ENCODE peak calls at places on chromosome 12, in five cellular contexts. One of them, this sample, is unnamed.
A peak's percentile ranks its signal among the peaks of the same experiment; 100 is the strongest.

GRCh38 chr12:30847259-30847658 is 79.3 kb upstream of the TSPAN11 start:
- DNase-seq in heart left ventricle: no peak
- DNase-seq in lower lobe of right lung: no peak
- DNase-seq in SJCRH30: peak; percentile 84
- DNase-seq in testis: no peak
- DNase-seq in this sample: no peak

GRCh38 chr12:98954506-98954905 is 309.4 kb downstream of the APAF1 start:
- DNase-seq in SJCRH30: no peak
- DNase-seq in lower lobe of right lung: no peak
- DNase-seq in heart left ventricle: no peak
- DNase-seq in testis: no peak
- DNase-seq in this sample: no peak

GRCh38 chr12:123151679-123152454 is 977 bp upstream of the PITPNM2 start:
- DNase-seq in SJCRH30: no peak
- DNase-seq in heart left ventricle: no peak
- DNase-seq in testis: no peak
- DNase-seq in lower lobe of right lung: no peak
- DNase-seq in this sample: no peak

GRCh38 chr12:104358353-104359003 is 54.9 kb downstream of the EID3 start:
- DNase-seq in testis: peak; percentile 74
- DNase-seq in SJCRH30: peak; percentile 73
- DNase-seq in heart left ventricle: no peak
- DNase-seq in lower lobe of right lung: peak; percentile 73
- DNase-seq in this sample: no peak

GRCh38 chr12:53128780-53129747 is 25.8 kb downstream of the SOAT2 start:
- DNase-seq in lower lobe of right lung: no peak
- DNase-seq in SJCRH30: no peak
- DNase-seq in testis: no peak
- DNase-seq in heart left ventricle: no peak
- DNase-seq in this sample: peak; percentile 5

GRCh38 chr12:75446857-75447256 is 33.7 kb upstream of the GLIPR1 start:
- DNase-seq in lower lobe of right lung: no peak
- DNase-seq in testis: no peak
- DNase-seq in SJCRH30: no peak
- DNase-seq in heart left ventricle: no peak
- DNase-seq in this sample: peak; percentile 21

GRCh38 chr12:105993766-105994165 is 145.0 kb downstream of the NUAK1 start:
- DNase-seq in lower lobe of right lung: no peak
- DNase-seq in SJCRH30: peak; percentile 28
- DNase-seq in testis: no peak
- DNase-seq in heart left ventricle: no peak
- DNase-seq in this sample: no peak

GRCh38 chr12:34347367-34347766 is 325.1 kb downstream of the ALG10 start:
- DNase-seq in heart left ventricle: no peak
- DNase-seq in lower lobe of right lung: no peak
- DNase-seq in testis: no peak
- DNase-seq in SJCRH30: no peak
- DNase-seq in this sample: no peak

GRCh38 chr12:51752490-51752889 is 96.0 kb downstream of the FIGNL2 start:
- DNase-seq in lower lobe of right lung: peak; percentile 45
- DNase-seq in heart left ventricle: peak; percentile 62
- DNase-seq in testis: peak; percentile 88
- DNase-seq in SJCRH30: peak; percentile 29
- DNase-seq in this sample: peak; percentile 93

GRCh38 chr12:20455001-20455706 is 86.8 kb downstream of the PDE3A start:
- DNase-seq in lower lobe of right lung: no peak
- DNase-seq in heart left ventricle: no peak
- DNase-seq in SJCRH30: no peak
- DNase-seq in testis: no peak
- DNase-seq in this sample: no peak

GRCh38 chr12:123104809-123105208 is 46.1 kb downstream of the PITPNM2 start:
- DNase-seq in heart left ventricle: peak; percentile 6
- DNase-seq in lower lobe of right lung: no peak
- DNase-seq in testis: no peak
- DNase-seq in SJCRH30: no peak
- DNase-seq in this sample: no peak

GRCh38 chr12:115840159-115840558 is 437.3 kb downstream of the MED13L start:
- DNase-seq in lower lobe of right lung: no peak
- DNase-seq in testis: no peak
- DNase-seq in SJCRH30: no peak
- DNase-seq in heart left ventricle: no peak
- DNase-seq in this sample: no peak

GRCh38 chr12:56208014-56208413 is 13.7 kb downstream of the RNF41 start:
- DNase-seq in SJCRH30: no peak
- DNase-seq in testis: no peak
- DNase-seq in lower lobe of right lung: no peak
- DNase-seq in heart left ventricle: no peak
- DNase-seq in this sample: no peak

GRCh38 chr12:193282-193681 is 20.7 kb downstream of the SLC6A12 start:
- DNase-seq in testis: no peak
- DNase-seq in lower lobe of right lung: peak; percentile 40
- DNase-seq in SJCRH30: no peak
- DNase-seq in heart left ventricle: peak; percentile 44
- DNase-seq in this sample: no peak

GRCh38 chr12:31874961-31875608 is 84.1 kb upstream of the RESF1 start:
- DNase-seq in SJCRH30: peak; percentile 67
- DNase-seq in lower lobe of right lung: peak; percentile 58
- DNase-seq in testis: no peak
- DNase-seq in heart left ventricle: peak; percentile 82
- DNase-seq in this sample: peak; percentile 71

GRCh38 chr12:10283028-10283427 is 24.6 kb upstream of the KLRD1 start:
- DNase-seq in heart left ventricle: no peak
- DNase-seq in SJCRH30: no peak
- DNase-seq in testis: no peak
- DNase-seq in lower lobe of right lung: no peak
- DNase-seq in this sample: no peak

GRCh38 chr12:82468563-82468962 is 110.2 kb downstream of the METTL25 start:
- DNase-seq in lower lobe of right lung: no peak
- DNase-seq in SJCRH30: no peak
- DNase-seq in heart left ventricle: no peak
- DNase-seq in testis: no peak
- DNase-seq in this sample: no peak

GRCh38 chr12:124673881-124674617 is 106.6 kb upstream of the NCOR2 start:
- DNase-seq in lower lobe of right lung: no peak
- DNase-seq in heart left ventricle: no peak
- DNase-seq in testis: no peak
- DNase-seq in SJCRH30: peak; percentile 58
- DNase-seq in this sample: peak; percentile 60

GRCh38 chr12:16228067-16228466 is 49.4 kb downstream of the SLC15A5 start:
- DNase-seq in heart left ventricle: no peak
- DNase-seq in SJCRH30: no peak
- DNase-seq in lower lobe of right lung: no peak
- DNase-seq in testis: no peak
- DNase-seq in this sample: no peak

GRCh38 chr12:52584156-52584682 is 10.6 kb upstream of the KRT74 start:
- DNase-seq in heart left ventricle: no peak
- DNase-seq in SJCRH30: no peak
- DNase-seq in lower lobe of right lung: no peak
- DNase-seq in testis: no peak
- DNase-seq in this sample: no peak

GRCh38 chr12:57342207-57342691 is 88.6 kb downstream of the R3HDM2 start:
- DNase-seq in heart left ventricle: no peak
- DNase-seq in lower lobe of right lung: peak; percentile 50
- DNase-seq in SJCRH30: peak; percentile 99
- DNase-seq in testis: peak; percentile 61
- DNase-seq in this sample: peak; percentile 62

GRCh38 chr12:123457980-123458779 is at the start of gene SNRNP35:
- DNase-seq in testis: peak; percentile 87
- DNase-seq in heart left ventricle: peak; percentile 91
- DNase-seq in SJCRH30: peak; percentile 90
- DNase-seq in lower lobe of right lung: peak; percentile 85
- DNase-seq in this sample: peak; percentile 94

GRCh38 chr12:52873832-52874572 is 25.2 kb upstream of the KRT78 start:
- DNase-seq in heart left ventricle: peak; percentile 94
- DNase-seq in testis: peak; percentile 76
- DNase-seq in SJCRH30: peak; percentile 86
- DNase-seq in lower lobe of right lung: peak; percentile 86
- DNase-seq in this sample: peak; percentile 100

GRCh38 chr12:130847097-130847496 is 8.0 kb upstream of the STX2 start:
- DNase-seq in heart left ventricle: no peak
- DNase-seq in lower lobe of right lung: no peak
- DNase-seq in SJCRH30: no peak
- DNase-seq in testis: no peak
- DNase-seq in this sample: no peak

GRCh38 chr12:7134371-7135166 is 4.4 kb downstream of the CLSTN3 start:
- DNase-seq in SJCRH30: no peak
- DNase-seq in lower lobe of right lung: no peak
- DNase-seq in testis: no peak
- DNase-seq in heart left ventricle: peak; percentile 39
- DNase-seq in this sample: no peak
- H3K4me1 ChIP-seq in SJCRH30: peaks cover 1% of the 10 kb centered on the region
- H3K4me1 ChIP-seq in lower lobe of right lung: peaks cover 7% of the 10 kb centered on the region
- H3K4me1 ChIP-seq in testis: peaks cover 3% of the 10 kb centered on the region
- H3K4me1 ChIP-seq in heart left ventricle: peaks cover 11% of the 10 kb centered on the region
- H3K4me1 ChIP-seq in this sample: peaks cover 11% of the 10 kb centered on the region

DNA sequence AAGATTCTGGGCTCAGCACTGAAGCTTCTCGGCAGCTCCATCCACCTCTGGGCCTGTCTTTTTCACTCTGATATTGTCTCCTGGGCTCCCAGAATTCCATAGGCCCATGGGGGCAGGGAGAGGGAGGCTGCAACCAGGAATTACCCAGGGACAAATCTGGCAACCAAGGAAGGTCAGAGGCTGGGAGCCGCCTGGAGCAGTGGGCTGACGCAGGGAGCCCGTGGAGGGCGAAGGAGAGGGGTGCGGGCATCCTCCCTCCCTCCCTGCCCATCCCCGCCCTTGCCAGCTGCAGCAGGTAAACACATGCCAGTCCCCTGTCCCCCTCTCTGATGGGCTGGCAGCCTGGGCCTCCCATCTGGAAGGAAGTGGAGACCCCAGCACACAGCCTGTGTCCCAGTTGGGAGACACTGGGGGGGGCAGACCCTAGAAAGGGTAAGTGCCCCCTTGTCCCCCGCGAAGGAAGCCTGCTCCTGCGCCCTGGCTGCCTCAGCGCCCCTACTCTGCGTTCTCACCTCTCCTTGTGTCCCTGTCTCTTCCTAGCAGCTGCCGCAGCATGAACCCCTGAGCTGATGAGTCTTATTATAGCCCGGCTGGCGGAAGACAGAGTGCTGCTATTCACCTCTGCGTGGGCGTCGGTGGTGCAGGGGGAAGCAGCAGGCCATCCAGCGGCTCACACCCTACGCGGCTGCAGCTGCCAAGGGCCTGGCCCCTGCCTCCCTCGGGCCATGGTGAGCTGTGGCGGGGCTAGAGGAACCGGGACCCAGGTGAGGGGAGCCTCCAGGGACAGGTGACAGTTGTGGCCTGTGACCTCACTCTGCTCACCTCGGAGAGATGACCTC is 6.7 kb downstream of the LRTM2 start:
- DNase-seq in heart left ventricle: peak; percentile 44
- DNase-seq in SJCRH30: peak; percentile 45
- DNase-seq in testis: no peak
- DNase-seq in lower lobe of right lung: no peak
- DNase-seq in this sample: no peak
- H3K27me3 ChIP-seq in heart left ventricle: peaks cover 76% of the 10 kb centered on the region
- H3K27me3 ChIP-seq in SJCRH30: peaks cover 12% of the 10 kb centered on the region
- H3K27me3 ChIP-seq in testis: no peaks in the 10 kb centered on the region
- H3K27me3 ChIP-seq in lower lobe of right lung: peaks cover 53% of the 10 kb centered on the region
- H3K27me3 ChIP-seq in this sample: peaks cover 44% of the 10 kb centered on the region

GRCh38 chr12:49706351-49707126 is 666 bp downstream of the FMNL3 start:
- DNase-seq in SJCRH30: peak; percentile 69
- DNase-seq in heart left ventricle: peak; percentile 70
- DNase-seq in testis: peak; percentile 46
- DNase-seq in lower lobe of right lung: peak; percentile 55
- DNase-seq in this sample: peak; percentile 90

GRCh38 chr12:49702676-49703228 is 4.5 kb downstream of the FMNL3 start:
- DNase-seq in SJCRH30: peak; percentile 95
- DNase-seq in lower lobe of right lung: no peak
- DNase-seq in heart left ventricle: no peak
- DNase-seq in testis: no peak
- DNase-seq in this sample: no peak

GRCh38 chr12:49702009-49702408 is 5.2 kb downstream of the FMNL3 start:
- DNase-seq in heart left ventricle: no peak
- DNase-seq in SJCRH30: peak; percentile 24
- DNase-seq in lower lobe of right lung: no peak
- DNase-seq in testis: no peak
- DNase-seq in this sample: no peak

GRCh38 chr12:49705479-49706267 is 1.5 kb downstream of the FMNL3 start:
- DNase-seq in testis: peak; percentile 80
- DNase-seq in heart left ventricle: peak; percentile 75
- DNase-seq in SJCRH30: peak; percentile 93
- DNase-seq in lower lobe of right lung: peak; percentile 51
- DNase-seq in this sample: peak; percentile 84

DNA sequence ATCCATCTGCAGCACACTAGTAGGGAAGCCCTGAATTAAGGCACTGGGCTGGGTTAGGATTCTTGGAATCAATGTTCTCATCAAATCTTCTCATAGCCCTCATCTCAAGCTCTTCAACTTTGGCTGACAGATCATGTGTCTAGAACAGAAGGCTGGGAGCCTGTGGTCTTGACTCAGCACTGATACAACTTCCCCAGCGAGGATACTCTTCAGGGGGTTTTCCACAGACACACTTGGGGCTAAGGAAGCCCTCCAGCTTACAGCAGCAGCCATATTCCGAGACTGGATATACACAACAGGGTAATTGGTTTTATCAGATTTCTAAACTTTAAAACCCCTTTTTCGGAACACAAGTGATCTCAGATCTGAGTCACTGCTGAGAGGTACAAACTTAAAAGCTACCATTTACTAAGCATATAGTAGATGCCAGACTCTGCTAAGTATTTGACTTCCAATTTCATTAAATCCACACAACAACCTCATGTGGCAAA is 3.5 kb downstream of the FMNL3 start:
- DNase-seq in lower lobe of right lung: no peak
- DNase-seq in testis: no peak
- DNase-seq in heart left ventricle: no peak
- DNase-seq in SJCRH30: peak; percentile 50
- DNase-seq in this sample: peak; percentile 80
- H3K4me1 ChIP-seq in lower lobe of right lung: peaks cover 45% of the 10 kb centered on the region
- H3K4me1 ChIP-seq in testis: peaks cover 28% of the 10 kb centered on the region
- H3K4me1 ChIP-seq in heart left ventricle: peaks cover 58% of the 10 kb centered on the region
- H3K4me1 ChIP-seq in SJCRH30: peaks cover 46% of the 10 kb centered on the region
- H3K4me1 ChIP-seq in this sample: peaks cover 53% of the 10 kb centered on the region

DNA sequence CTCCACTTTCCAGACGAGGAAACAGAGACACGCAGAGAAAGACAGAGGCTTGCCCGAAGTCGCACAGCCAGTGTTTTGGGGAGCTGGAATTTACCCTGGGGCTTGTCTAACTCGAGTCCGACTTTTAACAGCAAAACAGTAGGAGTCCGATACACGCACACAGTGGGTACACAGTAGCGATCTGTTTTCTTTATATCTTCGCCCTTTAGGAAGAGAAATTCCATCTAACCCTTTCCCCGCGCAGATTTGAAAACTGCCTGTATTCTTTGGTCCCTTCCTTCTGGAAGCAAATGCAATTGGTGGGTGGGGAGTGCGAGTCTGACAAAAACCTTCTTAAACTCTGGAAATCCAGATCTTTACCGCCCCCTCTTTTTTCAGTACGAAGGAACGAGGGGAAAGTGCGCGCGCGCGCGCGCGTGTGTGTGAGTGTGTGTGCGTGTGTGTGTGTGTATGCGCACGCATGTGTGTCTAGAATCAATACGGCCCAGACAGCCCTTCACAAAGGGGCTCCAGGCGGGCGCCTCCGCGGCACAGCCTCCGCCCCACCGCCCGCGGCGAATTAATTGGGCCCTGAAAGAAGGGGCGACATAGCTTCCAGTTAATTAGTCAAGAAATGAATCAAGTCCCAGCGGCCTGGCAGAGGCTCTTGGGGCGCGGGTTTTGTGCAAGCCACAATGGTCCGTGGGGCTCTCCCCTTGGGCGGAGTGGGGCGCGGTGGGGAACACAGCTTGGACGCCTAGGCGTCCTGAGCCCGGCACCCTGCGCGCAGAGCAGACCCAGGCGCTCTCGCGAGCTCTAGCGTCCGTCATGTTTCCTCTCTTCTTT is 14.0 kb upstream of the TBX3 start:
- DNase-seq in lower lobe of right lung: no peak
- DNase-seq in testis: no peak
- DNase-seq in SJCRH30: no peak
- DNase-seq in heart left ventricle: no peak
- DNase-seq in this sample: peak; percentile 65
- H3K27me3 ChIP-seq in lower lobe of right lung: peaks cover 74% of the 10 kb centered on the region
- H3K27me3 ChIP-seq in testis: no peaks in the 10 kb centered on the region
- H3K27me3 ChIP-seq in SJCRH30: no peaks in the 10 kb centered on the region
- H3K27me3 ChIP-seq in heart left ventricle: peaks cover 100% of the 10 kb centered on the region
- H3K27me3 ChIP-seq in this sample: peaks cover 99% of the 10 kb centered on the region

This sample was measured in osteoblast.